ENCODE peak calls at places on chromosome 16, in nine cellular contexts. One of them, this sample, is unnamed.

GRCh38 chr16:2025878-2026460 is 733 bp upstream of the NHERF2 start:
- DNase-seq in left cardiac atrium: no peak
- DNase-seq in stimulated activated CD4-positive, alpha-beta T cell treated with anti-CD3 and anti-CD28 coated beads, Interleukin-1b, Interleukin-23, amount 100 ng/mL, for 1 hour: no peak
- DNase-seq in T-helper 1 cell: no peak
- DNase-seq in amygdala: no peak
- DNase-seq in foreskin keratinocyte: no peak
- DNase-seq in EH: no peak
- DNase-seq in EL: no peak
- DNase-seq in T-helper 2 cell: no peak
- DNase-seq in this sample: no peak

GRCh38 chr16:56758432-56758831 is 28.5 kb downstream of the NUP93 start:
- DNase-seq in left cardiac atrium: no peak
- DNase-seq in foreskin keratinocyte: no peak
- DNase-seq in EL: no peak
- DNase-seq in T-helper 1 cell: no peak
- DNase-seq in amygdala: no peak
- DNase-seq in EH: no peak
- DNase-seq in stimulated activated CD4-positive, alpha-beta T cell treated with anti-CD3 and anti-CD28 coated beads, Interleukin-1b, Interleukin-23, amount 100 ng/mL, for 1 hour: no peak
- DNase-seq in T-helper 2 cell: no peak
- DNase-seq in this sample: no peak

GRCh38 chr16:87056083-87056482 is 261.1 kb downstream of the C16orf95 start:
- DNase-seq in EL: peak
- DNase-seq in foreskin keratinocyte: no peak
- DNase-seq in T-helper 2 cell: no peak
- DNase-seq in stimulated activated CD4-positive, alpha-beta T cell treated with anti-CD3 and anti-CD28 coated beads, Interleukin-1b, Interleukin-23, amount 100 ng/mL, for 1 hour: no peak
- DNase-seq in T-helper 1 cell: no peak
- DNase-seq in EH: peak
- DNase-seq in amygdala: no peak
- DNase-seq in left cardiac atrium: no peak
- DNase-seq in this sample: no peak

GRCh38 chr16:11135167-11135973 is 120.6 kb downstream of the SOCS1 start:
- DNase-seq in EH: peak
- DNase-seq in stimulated activated CD4-positive, alpha-beta T cell treated with anti-CD3 and anti-CD28 coated beads, Interleukin-1b, Interleukin-23, amount 100 ng/mL, for 1 hour: no peak
- DNase-seq in foreskin keratinocyte: peak
- DNase-seq in amygdala: no peak
- DNase-seq in left cardiac atrium: no peak
- DNase-seq in EL: peak
- DNase-seq in T-helper 1 cell: no peak
- DNase-seq in T-helper 2 cell: no peak
- DNase-seq in this sample: no peak

GRCh38 chr16:1340730-1341494 is 7.5 kb downstream of the BAIAP3 start:
- DNase-seq in foreskin keratinocyte: no peak
- DNase-seq in EH: no peak
- DNase-seq in EL: no peak
- DNase-seq in T-helper 1 cell: no peak
- DNase-seq in stimulated activated CD4-positive, alpha-beta T cell treated with anti-CD3 and anti-CD28 coated beads, Interleukin-1b, Interleukin-23, amount 100 ng/mL, for 1 hour: no peak
- DNase-seq in left cardiac atrium: no peak
- DNase-seq in T-helper 2 cell: no peak
- DNase-seq in amygdala: no peak
- DNase-seq in this sample: no peak

GRCh38 chr16:28298511-28298878 is 6.2 kb downstream of the SBK1 start:
- DNase-seq in stimulated activated CD4-positive, alpha-beta T cell treated with anti-CD3 and anti-CD28 coated beads, Interleukin-1b, Interleukin-23, amount 100 ng/mL, for 1 hour: no peak
- DNase-seq in left cardiac atrium: no peak
- DNase-seq in T-helper 2 cell: no peak
- DNase-seq in amygdala: no peak
- DNase-seq in EH: no peak
- DNase-seq in EL: no peak
- DNase-seq in T-helper 1 cell: no peak
- DNase-seq in foreskin keratinocyte: no peak
- DNase-seq in this sample: no peak

GRCh38 chr16:11719171-11719570 is 23.5 kb downstream of the TXNDC11 start:
- DNase-seq in EL: no peak
- DNase-seq in amygdala: no peak
- DNase-seq in stimulated activated CD4-positive, alpha-beta T cell treated with anti-CD3 and anti-CD28 coated beads, Interleukin-1b, Interleukin-23, amount 100 ng/mL, for 1 hour: no peak
- DNase-seq in T-helper 1 cell: no peak
- DNase-seq in left cardiac atrium: no peak
- DNase-seq in EH: no peak
- DNase-seq in T-helper 2 cell: no peak
- DNase-seq in foreskin keratinocyte: no peak
- DNase-seq in this sample: peak

GRCh38 chr16:30888856-30889499 is 4.9 kb downstream of the BCL7C start:
- DNase-seq in EL: no peak
- DNase-seq in amygdala: no peak
- DNase-seq in foreskin keratinocyte: no peak
- DNase-seq in left cardiac atrium: no peak
- DNase-seq in T-helper 1 cell: no peak
- DNase-seq in T-helper 2 cell: no peak
- DNase-seq in stimulated activated CD4-positive, alpha-beta T cell treated with anti-CD3 and anti-CD28 coated beads, Interleukin-1b, Interleukin-23, amount 100 ng/mL, for 1 hour: no peak
- DNase-seq in EH: no peak
- DNase-seq in this sample: no peak

GRCh38 chr16:57694556-57695377 is at the start of gene DRC7:
- DNase-seq in EL: peak
- DNase-seq in amygdala: peak
- DNase-seq in foreskin keratinocyte: peak
- DNase-seq in EH: peak
- DNase-seq in T-helper 1 cell: no peak
- DNase-seq in left cardiac atrium: no peak
- DNase-seq in T-helper 2 cell: no peak
- DNase-seq in stimulated activated CD4-positive, alpha-beta T cell treated with anti-CD3 and anti-CD28 coated beads, Interleukin-1b, Interleukin-23, amount 100 ng/mL, for 1 hour: no peak
- DNase-seq in this sample: peak

GRCh38 chr16:47523342-47524006 is 62.3 kb downstream of the PHKB start:
- DNase-seq in amygdala: no peak
- DNase-seq in T-helper 2 cell: no peak
- DNase-seq in stimulated activated CD4-positive, alpha-beta T cell treated with anti-CD3 and anti-CD28 coated beads, Interleukin-1b, Interleukin-23, amount 100 ng/mL, for 1 hour: no peak
- DNase-seq in T-helper 1 cell: no peak
- DNase-seq in EL: no peak
- DNase-seq in foreskin keratinocyte: no peak
- DNase-seq in EH: no peak
- DNase-seq in left cardiac atrium: no peak
- DNase-seq in this sample: peak

GRCh38 chr16:67893791-67894399 is 841 bp downstream of the PSKH1 start:
- DNase-seq in T-helper 2 cell: no peak
- DNase-seq in EH: peak
- DNase-seq in stimulated activated CD4-positive, alpha-beta T cell treated with anti-CD3 and anti-CD28 coated beads, Interleukin-1b, Interleukin-23, amount 100 ng/mL, for 1 hour: no peak
- DNase-seq in EL: no peak
- DNase-seq in T-helper 1 cell: no peak
- DNase-seq in left cardiac atrium: no peak
- DNase-seq in foreskin keratinocyte: peak
- DNase-seq in amygdala: no peak
- DNase-seq in this sample: peak

GRCh38 chr16:49431591-49432290 is 58.1 kb downstream of the C16orf78 start:
- DNase-seq in left cardiac atrium: no peak
- DNase-seq in stimulated activated CD4-positive, alpha-beta T cell treated with anti-CD3 and anti-CD28 coated beads, Interleukin-1b, Interleukin-23, amount 100 ng/mL, for 1 hour: no peak
- DNase-seq in amygdala: no peak
- DNase-seq in T-helper 1 cell: no peak
- DNase-seq in EH: no peak
- DNase-seq in EL: no peak
- DNase-seq in T-helper 2 cell: no peak
- DNase-seq in foreskin keratinocyte: no peak
- DNase-seq in this sample: no peak

GRCh38 chr16:12643034-12643455 is 160.6 kb downstream of the CPPED1 start:
- DNase-seq in T-helper 2 cell: no peak
- DNase-seq in left cardiac atrium: no peak
- DNase-seq in EL: no peak
- DNase-seq in amygdala: no peak
- DNase-seq in T-helper 1 cell: no peak
- DNase-seq in foreskin keratinocyte: no peak
- DNase-seq in EH: no peak
- DNase-seq in stimulated activated CD4-positive, alpha-beta T cell treated with anti-CD3 and anti-CD28 coated beads, Interleukin-1b, Interleukin-23, amount 100 ng/mL, for 1 hour: no peak
- DNase-seq in this sample: no peak

GRCh38 chr16:19555938-19556778 is 655 bp downstream of the VPS35L start:
- DNase-seq in left cardiac atrium: no peak
- DNase-seq in stimulated activated CD4-positive, alpha-beta T cell treated with anti-CD3 and anti-CD28 coated beads, Interleukin-1b, Interleukin-23, amount 100 ng/mL, for 1 hour: no peak
- DNase-seq in foreskin keratinocyte: peak
- DNase-seq in amygdala: no peak
- DNase-seq in T-helper 2 cell: no peak
- DNase-seq in EL: peak
- DNase-seq in T-helper 1 cell: no peak
- DNase-seq in EH: peak
- DNase-seq in this sample: no peak

GRCh38 chr16:4179020-4179419 is 62.8 kb upstream of the ADCY9 start:
- DNase-seq in EH: peak
- DNase-seq in left cardiac atrium: peak
- DNase-seq in EL: peak
- DNase-seq in foreskin keratinocyte: peak
- DNase-seq in T-helper 1 cell: no peak
- DNase-seq in T-helper 2 cell: no peak
- DNase-seq in stimulated activated CD4-positive, alpha-beta T cell treated with anti-CD3 and anti-CD28 coated beads, Interleukin-1b, Interleukin-23, amount 100 ng/mL, for 1 hour: no peak
- DNase-seq in amygdala: no peak
- DNase-seq in this sample: no peak

GRCh38 chr16:27334874-27335273 is 21.1 kb downstream of the IL4R start:
- DNase-seq in T-helper 1 cell: no peak
- DNase-seq in T-helper 2 cell: no peak
- DNase-seq in EH: peak
- DNase-seq in EL: no peak
- DNase-seq in stimulated activated CD4-positive, alpha-beta T cell treated with anti-CD3 and anti-CD28 coated beads, Interleukin-1b, Interleukin-23, amount 100 ng/mL, for 1 hour: no peak
- DNase-seq in foreskin keratinocyte: no peak
- DNase-seq in amygdala: no peak
- DNase-seq in left cardiac atrium: no peak
- DNase-seq in this sample: no peak

GRCh38 chr16:4240624-4241023 is 1.3 kb downstream of the SRL start:
- DNase-seq in amygdala: no peak
- DNase-seq in EH: no peak
- DNase-seq in T-helper 2 cell: no peak
- DNase-seq in stimulated activated CD4-positive, alpha-beta T cell treated with anti-CD3 and anti-CD28 coated beads, Interleukin-1b, Interleukin-23, amount 100 ng/mL, for 1 hour: no peak
- DNase-seq in left cardiac atrium: no peak
- DNase-seq in EL: no peak
- DNase-seq in foreskin keratinocyte: no peak
- DNase-seq in T-helper 1 cell: no peak
- DNase-seq in this sample: no peak

GRCh38 chr16:73036074-73036826 is 11.7 kb downstream of the ZFHX3 start:
- DNase-seq in amygdala: no peak
- DNase-seq in T-helper 2 cell: no peak
- DNase-seq in T-helper 1 cell: no peak
- DNase-seq in left cardiac atrium: no peak
- DNase-seq in EL: no peak
- DNase-seq in foreskin keratinocyte: no peak
- DNase-seq in stimulated activated CD4-positive, alpha-beta T cell treated with anti-CD3 and anti-CD28 coated beads, Interleukin-1b, Interleukin-23, amount 100 ng/mL, for 1 hour: no peak
- DNase-seq in EH: no peak
- DNase-seq in this sample: no peak

GRCh38 chr16:30805056-30805369 is 18.0 kb upstream of the ZNF629 start:
- DNase-seq in EL: no peak
- DNase-seq in amygdala: no peak
- DNase-seq in T-helper 1 cell: no peak
- DNase-seq in left cardiac atrium: no peak
- DNase-seq in stimulated activated CD4-positive, alpha-beta T cell treated with anti-CD3 and anti-CD28 coated beads, Interleukin-1b, Interleukin-23, amount 100 ng/mL, for 1 hour: no peak
- DNase-seq in T-helper 2 cell: no peak
- DNase-seq in EH: no peak
- DNase-seq in foreskin keratinocyte: no peak
- DNase-seq in this sample: no peak

GRCh38 chr16:11139624-11140375 is 116.2 kb downstream of the SOCS1 start:
- DNase-seq in foreskin keratinocyte: no peak
- DNase-seq in left cardiac atrium: no peak
- DNase-seq in EH: no peak
- DNase-seq in stimulated activated CD4-positive, alpha-beta T cell treated with anti-CD3 and anti-CD28 coated beads, Interleukin-1b, Interleukin-23, amount 100 ng/mL, for 1 hour: no peak
- DNase-seq in T-helper 2 cell: no peak
- DNase-seq in EL: no peak
- DNase-seq in amygdala: no peak
- DNase-seq in T-helper 1 cell: no peak
- DNase-seq in this sample: peak

GRCh38 chr16:24995033-24995432 is 20.1 kb downstream of the ARHGAP17 start:
- DNase-seq in EL: no peak
- DNase-seq in amygdala: no peak
- DNase-seq in foreskin keratinocyte: no peak
- DNase-seq in T-helper 2 cell: no peak
- DNase-seq in T-helper 1 cell: no peak
- DNase-seq in stimulated activated CD4-positive, alpha-beta T cell treated with anti-CD3 and anti-CD28 coated beads, Interleukin-1b, Interleukin-23, amount 100 ng/mL, for 1 hour: no peak
- DNase-seq in EH: no peak
- DNase-seq in left cardiac atrium: no peak
- DNase-seq in this sample: no peak

GRCh38 chr16:50517450-50518252 is 30.5 kb upstream of the NKD1 start:
- DNase-seq in amygdala: no peak
- DNase-seq in left cardiac atrium: no peak
- DNase-seq in stimulated activated CD4-positive, alpha-beta T cell treated with anti-CD3 and anti-CD28 coated beads, Interleukin-1b, Interleukin-23, amount 100 ng/mL, for 1 hour: no peak
- DNase-seq in EH: no peak
- DNase-seq in EL: no peak
- DNase-seq in T-helper 2 cell: no peak
- DNase-seq in foreskin keratinocyte: no peak
- DNase-seq in T-helper 1 cell: no peak
- DNase-seq in this sample: no peak

GRCh38 chr16:11546522-11547485 is 39.9 kb downstream of the LITAF start:
- DNase-seq in EH: peak
- DNase-seq in stimulated activated CD4-positive, alpha-beta T cell treated with anti-CD3 and anti-CD28 coated beads, Interleukin-1b, Interleukin-23, amount 100 ng/mL, for 1 hour: no peak
- DNase-seq in T-helper 2 cell: no peak
- DNase-seq in amygdala: no peak
- DNase-seq in left cardiac atrium: no peak
- DNase-seq in EL: peak
- DNase-seq in T-helper 1 cell: no peak
- DNase-seq in foreskin keratinocyte: no peak
- DNase-seq in this sample: no peak

This sample was measured in small intestine.